ENCODE peak calls at places on chromosomes 12 and 14, in five cellular contexts. N is upper lobe of right lung; L is CD4-positive, alpha-beta T cell; A is fibroblast of mammary gland; R is glutamatergic neuron. Y is an unnamed sample.

GRCh38 chr14:99726538-99727095 is 42.5 kb downstream of the CYP46A1 start:
- DNase-seq in N (peak; percentile 58), A (no peak), R (no peak), L (no peak), Y (no peak)

GRCh38 chr14:74893614-74894091 is 11.9 kb downstream of the DLST start:
- DNase-seq in N (no peak), L (no peak), A (no peak), R (no peak), Y (no peak)

GRCh38 chr12:107622005-107622404 is 63.6 kb upstream of the PWP1 start:
- DNase-seq in N (no peak), L (no peak), R (no peak), A (peak; percentile 41), Y (peak; percentile 21)

GRCh38 chr14:97432586-97432985 is 635.4 kb downstream of the VRK1 start:
- DNase-seq in L (no peak), N (no peak), A (no peak), R (no peak), Y (no peak)

GRCh38 chr14:96352708-96353107 is 10.4 kb downstream of the ATG2B start:
- DNase-seq in N (no peak), L (no peak), R (no peak), A (no peak), Y (no peak)

GRCh38 chr14:70045715-70046535 is 142.8 kb downstream of the SLC8A3 start:
- DNase-seq in L (no peak), N (peak; percentile 82), R (peak; percentile 88), A (peak; percentile 50), Y (peak; percentile 62)

GRCh38 chr12:6078378-6079083 is 45.9 kb downstream of the VWF start:
- DNase-seq in N (no peak), R (no peak), L (no peak), A (no peak), Y (no peak)

GRCh38 chr12:24788886-24789285 is 160.0 kb downstream of the BCAT1 start:
- DNase-seq in A (no peak), L (no peak), R (no peak), N (no peak), Y (no peak)

GRCh38 chr12:67910360-67911292 is 78.6 kb upstream of the IFNG-AS1 start:
- DNase-seq in N (no peak), R (no peak), L (no peak), A (peak; percentile 98), Y (no peak)

GRCh38 chr14:42523656-42524055 is 917.0 kb downstream of the LRFN5 start:
- DNase-seq in R (no peak), A (peak; percentile 2), N (no peak), L (no peak), Y (no peak)

GRCh38 chr12:57452937-57453509 is 2.1 kb upstream of the INHBE start:
- DNase-seq in R (peak; percentile 94), A (peak; percentile 76), N (peak; percentile 85), L (no peak), Y (peak; percentile 83)

GRCh38 chr14:104282332-104283196 is 144.2 kb downstream of the KIF26A start:
- DNase-seq in L (no peak), R (peak; percentile 6), N (peak; percentile 39), A (no peak), Y (no peak)

GRCh38 chr14:21169587-21169986 is 13.7 kb upstream of the OR5AU1 start:
- DNase-seq in N (no peak), A (no peak), R (no peak), L (no peak), Y (no peak)

GRCh38 chr14:57833304-57833703 is 32.6 kb downstream of the SLC35F4 start:
- DNase-seq in R (no peak), A (peak; percentile 99), L (no peak), N (no peak), Y (no peak)

GRCh38 chr14:70027785-70028428 is 148.7 kb downstream of the SMOC1 start:
- DNase-seq in L (peak; percentile 20), N (peak; percentile 85), A (peak; percentile 38), R (peak; percentile 95), Y (peak; percentile 95)

GRCh38 chr14:69288001-69288771 is 28.2 kb downstream of the GALNT16 start:
- DNase-seq in N (no peak), L (no peak), A (peak; percentile 80), R (no peak), Y (peak; percentile 16)

GRCh38 chr12:124045671-124046070 is 72.7 kb downstream of the ZNF664 start:
- DNase-seq in L (no peak), R (no peak), N (no peak), A (no peak), Y (no peak)

GRCh38 chr12:50188280-50188781 is 21.2 kb upstream of the CERS5 start:
- DNase-seq in L (no peak), R (no peak), N (no peak), A (peak; percentile 70), Y (no peak)

GRCh38 chr14:106556665-106557289 is 1030.4 kb downstream of the TMEM121 start:
- DNase-seq in N (peak; percentile 84), L (peak; percentile 69), R (no peak), A (no peak), Y (no peak)

GRCh38 chr14:102973706-102974280 is 51.3 kb downstream of the AMN start:
- DNase-seq in N (no peak), L (no peak), R (no peak), A (no peak), Y (no peak)

GRCh38 chr12:128786741-128787391 is 36.9 kb downstream of the SLC15A4 start:
- DNase-seq in N (peak; percentile 54), A (no peak), L (no peak), R (no peak), Y (no peak)

GRCh38 chr12:52183544-52183910 is 8.3 kb downstream of the KRT80 start:
- DNase-seq in L (no peak), R (peak; percentile 9), A (no peak), N (no peak), Y (no peak)

GRCh38 chr12:112524676-112525425 is 106.1 kb downstream of the PTPN11 start:
- DNase-seq in R (no peak), A (peak; percentile 16), L (no peak), N (no peak), Y (no peak)

GRCh38 chr12:26643532-26644315 is 189.3 kb downstream of the ITPR2 start:
- DNase-seq in N (no peak), L (no peak), A (no peak), R (no peak), Y (no peak)

DNA sequence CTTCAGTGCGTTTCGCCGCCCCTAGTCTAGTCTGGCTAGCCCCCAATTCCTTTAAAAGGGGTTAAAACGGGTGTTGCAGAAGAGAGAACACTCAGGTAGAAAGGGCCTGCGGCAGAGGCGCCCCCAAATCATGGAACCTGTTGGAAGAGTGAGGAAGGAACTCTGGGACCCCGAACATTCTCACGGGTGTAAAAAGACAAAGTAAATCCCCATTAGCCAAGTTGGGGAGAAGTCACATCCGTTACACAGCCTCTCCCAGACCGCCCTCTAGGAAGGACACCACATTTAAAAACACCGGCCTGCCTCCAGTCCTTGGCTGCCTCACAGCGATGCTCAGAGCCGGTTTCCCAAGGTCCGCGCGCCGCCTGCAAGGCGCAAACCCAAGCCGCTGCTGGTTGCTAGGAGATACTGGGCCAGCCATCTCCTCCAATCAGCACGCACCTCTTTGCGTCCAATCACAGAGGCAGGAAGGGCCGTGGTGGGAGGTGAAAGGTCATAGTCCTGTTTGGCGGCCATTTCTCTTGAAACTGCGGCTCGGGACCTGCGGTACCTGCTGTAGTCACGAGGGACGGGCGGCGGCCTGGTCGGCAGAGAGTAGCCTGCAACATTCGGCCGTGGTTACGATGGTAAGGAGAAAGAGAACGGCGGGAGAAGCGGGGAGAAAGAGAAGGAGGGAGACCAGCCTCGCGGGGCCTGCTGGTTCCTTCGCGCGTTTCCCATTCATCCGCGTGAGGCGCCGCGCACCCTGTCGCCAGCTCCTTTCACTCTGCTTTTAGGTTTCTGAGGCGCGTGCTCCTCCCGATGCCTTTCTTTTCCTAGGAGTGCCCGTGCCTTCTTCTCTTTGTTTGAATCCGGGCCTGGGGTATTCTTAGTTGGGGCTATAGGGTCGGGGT is at the start of gene SNRPF:
- DNase-seq in R (peak; percentile 93), L (peak; percentile 84), A (peak; percentile 97), N (peak; percentile 96), Y (peak; percentile 89)
- TF ChIP-seq CTCF in R (no peak), L (no peak), A (peak; percentile 8), N (peak; percentile 8), Y (peak; percentile 35)

DNA sequence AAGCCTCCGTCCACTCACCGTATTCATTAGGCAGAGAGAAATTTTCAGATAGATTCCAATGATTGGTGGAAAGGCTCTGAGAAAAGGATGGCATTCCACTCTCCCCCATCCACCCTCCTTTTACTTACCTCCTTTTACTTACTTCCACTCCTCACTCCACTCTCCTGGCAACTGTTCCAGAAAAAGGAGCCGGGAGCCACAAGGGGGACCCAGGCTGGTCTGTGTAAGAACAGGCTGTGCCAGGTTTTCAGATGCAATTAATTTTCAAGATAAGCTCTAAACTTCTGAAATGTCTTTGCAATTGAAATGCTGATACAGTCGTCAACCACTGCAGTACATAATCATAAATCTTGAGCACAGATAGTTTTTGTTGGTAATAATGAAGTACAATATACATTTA is 248.8 kb downstream of the ANO6 start:
- DNase-seq in R (no peak), A (no peak), L (no peak), N (no peak), Y (no peak)
- TF ChIP-seq CTCF in R (no peak), A (peak; percentile 2), L (no peak), N (no peak), Y (peak; percentile 37)

GRCh38 chr12:101698782-101699347 is 1.4 kb downstream of the CHPT1 start:
- DNase-seq in A (peak; percentile 27), L (no peak), R (no peak), N (no peak), Y (no peak)
- TF ChIP-seq CTCF in A (peak; percentile 38), L (no peak), R (no peak), N (no peak), Y (no peak)

GRCh38 chr12:32457251-32458025 is 58.1 kb downstream of the FGD4 start:
- DNase-seq in A (peak; percentile 24), L (no peak), N (no peak), R (no peak), Y (no peak)

GRCh38 chr12:32454866-32455265 is 55.5 kb downstream of the FGD4 start:
- DNase-seq in A (no peak), N (no peak), R (no peak), L (no peak), Y (no peak)

GRCh38 chr12:32454075-32454474 is 54.7 kb downstream of the FGD4 start:
- DNase-seq in N (no peak), R (no peak), A (peak; percentile 74), L (no peak), Y (no peak)

GRCh38 chr12:32451816-32452215 is 52.5 kb downstream of the FGD4 start:
- DNase-seq in A (no peak), N (no peak), R (no peak), L (no peak), Y (no peak)

GRCh38 chr12:32455607-32456063 is 56.3 kb downstream of the FGD4 start:
- DNase-seq in A (peak; percentile 84), R (no peak), N (no peak), L (no peak), Y (peak; percentile 23)
- TF ChIP-seq CTCF in A (peak; percentile 68), R (peak; percentile 69), N (peak; percentile 70), L (peak; percentile 68), Y (peak; percentile 97)